ENCODE peak calls at places on chromosomes 11 and 22, in ten cellular contexts. C is H1, W is endothelial cell of umbilical vein, G is body of pancreas, E is esophagus squamous epithelium, Y is ovary, Q is adrenal gland, T is HCT116, N is lower leg skin, M is right lobe of liver. Z is an unnamed sample.

GRCh38 chr11:19768815-19769214 is 56.2 kb downstream of the NAV2 start:
- DNase-seq in T (no peak), C (no peak), W (peak), Q (no peak), N (no peak), E (no peak), G (no peak), Y (no peak), M (no peak), Z (no peak)

GRCh38 chr11:94815705-94816344 is 47.7 kb downstream of the AMOTL1 start:
- DNase-seq in Q (no peak), N (no peak), W (no peak), T (peak), C (no peak), E (no peak), G (no peak), Y (no peak), M (no peak), Z (no peak)

GRCh38 chr11:72821221-72821919 is 7.2 kb downstream of the ATG16L2 start:
- DNase-seq in E (no peak), G (peak), Y (no peak), T (no peak), N (peak), Q (peak), C (peak), W (no peak), M (no peak), Z (no peak)

GRCh38 chr11:105838668-105839403 is 183.2 kb downstream of the MSANTD4 start:
- DNase-seq in C (no peak), M (no peak), N (no peak), W (no peak), T (peak), G (no peak), Y (no peak), Q (no peak), E (no peak), Z (no peak)

GRCh38 chr11:1278766-1279673 is 30.4 kb downstream of the TOLLIP start:
- DNase-seq in G (no peak), Y (no peak), T (no peak), C (no peak), Q (no peak), N (no peak), E (no peak), W (no peak), M (no peak), Z (no peak)

GRCh38 chr11:20367313-20367948 is 3.9 kb downstream of the HTATIP2 start:
- DNase-seq in N (no peak), Q (peak), C (no peak), G (no peak), M (no peak), E (no peak), T (peak), W (peak), Y (peak), Z (no peak)

GRCh38 chr11:116678887-116679286 is 93.9 kb downstream of the BUD13 start:
- DNase-seq in N (no peak), Q (peak), Y (no peak), C (no peak), M (no peak), E (no peak), G (no peak), T (no peak), W (no peak), Z (no peak)

GRCh38 chr11:35412285-35412684 is 7.1 kb downstream of the SLC1A2 start:
- DNase-seq in C (no peak), W (peak), T (no peak), N (no peak), G (no peak), M (no peak), Q (no peak), E (no peak), Y (no peak), Z (no peak)

GRCh38 chr11:112961751-112962747 is 829 bp downstream of the NCAM1 start:
- DNase-seq in G (peak), T (no peak), Y (peak), N (no peak), C (peak), W (peak), E (no peak), Q (peak), M (peak), Z (no peak)

GRCh38 chr11:12134239-12134590 is 23.8 kb downstream of the MICAL2 start:
- DNase-seq in C (no peak), T (no peak), M (peak), E (no peak), W (no peak), G (no peak), Y (no peak), Q (no peak), N (no peak), Z (no peak)

GRCh38 chr11:111120221-111120620 is 125.3 kb upstream of the POU2AF2 start:
- DNase-seq in Q (no peak), N (peak), Y (no peak), T (no peak), W (no peak), G (no peak), E (no peak), M (no peak), C (no peak), Z (no peak)

GRCh38 chr22:47994045-47994444 is 1231.6 kb downstream of the TBC1D22A start:
- DNase-seq in W (no peak), Q (no peak), T (no peak), Y (no peak), G (no peak), N (no peak), M (no peak), C (no peak), E (no peak), Z (no peak)

GRCh38 chr22:42813501-42813900 is 43.6 kb downstream of the ARFGAP3 start:
- DNase-seq in W (no peak), N (peak), Q (peak), G (no peak), C (peak), M (no peak), Y (no peak), T (no peak), E (no peak), Z (no peak)

GRCh38 chr11:79092791-79093313 is 348.0 kb downstream of the TENM4 start:
- DNase-seq in N (no peak), M (no peak), C (no peak), G (no peak), Y (peak), E (no peak), Q (no peak), W (peak), T (peak), Z (no peak)

GRCh38 chr11:66868726-66869291 is 11.9 kb downstream of the LRFN4 start:
- DNase-seq in M (peak), E (peak), Q (no peak), C (peak), G (peak), T (peak), W (no peak), N (no peak), Y (no peak), Z (no peak)

GRCh38 chr11:10118830-10119229 is 175.2 kb downstream of the SBF2 start:
- DNase-seq in Y (no peak), M (no peak), T (no peak), W (peak), G (no peak), Q (no peak), E (no peak), C (no peak), N (no peak), Z (no peak)

GRCh38 chr22:28091486-28091885 is 172.4 kb upstream of the PITPNB start:
- DNase-seq in E (no peak), C (no peak), N (no peak), Q (no peak), Y (no peak), M (no peak), G (no peak), W (no peak), T (no peak), Z (peak)

GRCh38 chr11:106619320-106619990 is 398.8 kb downstream of the GUCY1A2 start:
- DNase-seq in Q (no peak), G (no peak), W (no peak), N (no peak), M (no peak), T (no peak), E (no peak), C (no peak), Y (no peak), Z (no peak)

GRCh38 chr11:2443881-2444300 is 423 bp downstream of the TRPM5 start:
- DNase-seq in G (peak), E (no peak), Q (no peak), T (no peak), C (no peak), N (no peak), Y (no peak), W (no peak), M (no peak), Z (no peak)

GRCh38 chr11:33808228-33808828 is 34.0 kb upstream of the FBXO3 start:
- DNase-seq in G (peak), Q (peak), Y (peak), W (peak), E (no peak), M (peak), C (peak), N (peak), T (peak), Z (no peak)

GRCh38 chr11:100152751-100153150 is 534.3 kb upstream of the ARHGAP42 start:
- DNase-seq in C (no peak), E (no peak), M (no peak), Q (no peak), N (no peak), Y (no peak), W (no peak), G (no peak), T (no peak), Z (no peak)

GRCh38 chr11:132402056-132402684 is 1031.8 kb downstream of the NTM start:
- DNase-seq in G (peak), C (peak), M (peak), W (no peak), T (no peak), N (no peak), Q (peak), Y (no peak), E (no peak), Z (peak)

GRCh38 chr11:313304-313786 is 495 bp upstream of the IFITM1 start:
- DNase-seq in W (no peak), E (no peak), Q (no peak), C (peak), N (no peak), G (no peak), T (no peak), Y (no peak), M (no peak), Z (no peak)

GRCh38 chr11:46188017-46188416 is 66.8 kb upstream of the PHF21A start:
- DNase-seq in N (no peak), G (no peak), E (no peak), Q (no peak), Y (no peak), W (no peak), C (no peak), M (no peak), T (no peak), Z (no peak)

GRCh38 chr11:27971256-27971655 is 136.7 kb downstream of the KIF18A start:
- DNase-seq in C (no peak), W (no peak), N (no peak), E (no peak), M (no peak), Q (no peak), Y (no peak), G (no peak), T (no peak), Z (no peak)

GRCh38 chr11:109733245-109733644 is 311.3 kb downstream of the C11orf87 start:
- DNase-seq in M (no peak), N (no peak), Q (no peak), Y (no peak), G (no peak), C (no peak), T (no peak), W (no peak), E (no peak), Z (no peak)

GRCh38 chr11:96869207-96869606 is 479.4 kb downstream of the JRKL start:
- DNase-seq in T (no peak), C (no peak), M (no peak), W (no peak), Y (no peak), E (no peak), N (no peak), G (no peak), Q (peak), Z (no peak)

GRCh38 chr11:75485742-75486141 is 40.0 kb downstream of the GDPD5 start:
- DNase-seq in G (no peak), N (no peak), C (no peak), Y (no peak), E (no peak), T (no peak), Q (no peak), W (no peak), M (no peak), Z (no peak)

GRCh38 chr22:32080904-32081303 is 37.8 kb downstream of the SLC5A1 start:
- DNase-seq in C (no peak), Y (no peak), M (no peak), W (peak), E (no peak), N (no peak), Q (peak), G (peak), T (peak), Z (peak)

GRCh38 chr11:65771589-65772112 is 9.1 kb downstream of the AP5B1 start:
- DNase-seq in W (no peak), N (peak), Y (no peak), M (no peak), T (no peak), Q (no peak), C (no peak), E (no peak), G (no peak), Z (peak)

GRCh38 chr11:65774525-65775306 is 6.1 kb downstream of the AP5B1 start:
- DNase-seq in N (peak), C (no peak), E (no peak), T (no peak), Q (peak), Y (no peak), M (no peak), G (peak), W (no peak), Z (peak)

GRCh38 chr11:65776196-65776595 is 4.6 kb downstream of the AP5B1 start:
- DNase-seq in C (no peak), Y (no peak), N (peak), G (peak), W (no peak), M (peak), T (no peak), E (no peak), Q (peak), Z (peak)

GRCh38 chr11:65776710-65777141 is 4.0 kb downstream of the AP5B1 start:
- DNase-seq in Y (no peak), G (peak), W (no peak), M (no peak), N (peak), C (no peak), E (no peak), T (no peak), Q (peak), Z (peak)

GRCh38 chr11:65773784-65774411 is 6.9 kb downstream of the AP5B1 start:
- DNase-seq in Q (peak), G (no peak), W (no peak), E (no peak), Y (no peak), C (no peak), M (no peak), N (peak), T (no peak), Z (peak)
- TF ChIP-seq POLR2A in Q (no peak), G (no peak), W (no peak), E (no peak), Y (no peak), C (no peak), M (no peak), N (no peak), T (no peak), Z (no peak)

GRCh38 chr22:19173047-19174035 is 5.2 kb downstream of the SLC25A1 start:
- DNase-seq in M (no peak), N (no peak), Y (no peak), C (no peak), E (no peak), Q (no peak), W (no peak), G (no peak), T (no peak), Z (no peak)
- TF ChIP-seq POLR2A in M (no peak), N (no peak), Y (no peak), C (no peak), E (no peak), Q (no peak), W (no peak), G (no peak), T (no peak), Z (no peak)

GRCh38 chr11:122705396-122705795 is 49.9 kb downstream of the UBASH3B start:
- DNase-seq in M (no peak), G (no peak), T (no peak), Q (no peak), E (no peak), Y (no peak), W (no peak), C (no peak), N (no peak), Z (no peak)
- TF ChIP-seq POLR2A in M (no peak), G (no peak), T (no peak), Q (no peak), E (no peak), Y (no peak), W (no peak), C (no peak), N (no peak), Z (no peak)

GRCh38 chr22:37126882-37127281 is 17.4 kb upstream of the TMPRSS6 start:
- DNase-seq in N (no peak), W (no peak), G (no peak), M (peak), Y (no peak), T (no peak), C (peak), E (no peak), Q (no peak), Z (no peak)
- TF ChIP-seq POLR2A in N (no peak), W (no peak), G (no peak), M (no peak), Y (no peak), T (no peak), C (no peak), E (no peak), Q (no peak), Z (no peak)

GRCh38 chr22:38202437-38203089 is 769 bp downstream of the MAFF start:
- DNase-seq in Y (peak), N (peak), G (peak), W (peak), M (peak), E (peak), C (peak), T (no peak), Q (peak), Z (no peak)
- TF ChIP-seq POLR2A in Y (peak), N (no peak), G (no peak), W (no peak), M (no peak), E (no peak), C (no peak), T (no peak), Q (no peak), Z (no peak)

GRCh38 chr11:129999407-129999806 is 3.2 kb downstream of the PRDM10 start:
- DNase-seq in Y (no peak), M (no peak), G (no peak), T (no peak), Q (no peak), C (no peak), E (no peak), N (no peak), W (no peak), Z (no peak)
- TF ChIP-seq POLR2A in Y (no peak), M (peak), G (no peak), T (no peak), Q (no peak), C (no peak), E (no peak), N (no peak), W (no peak), Z (no peak)

GRCh38 chr22:45210577-45211431 is 29.9 kb downstream of the KIAA0930 start:
- DNase-seq in T (no peak), W (no peak), N (no peak), C (no peak), E (no peak), Q (no peak), Y (no peak), G (no peak), M (peak), Z (no peak)

GRCh38 chr22:45211435-45211834 is 29.3 kb downstream of the KIAA0930 start:
- DNase-seq in Q (no peak), C (no peak), G (no peak), W (no peak), Y (no peak), T (no peak), M (no peak), N (no peak), E (no peak), Z (no peak)

GRCh38 chr22:45212306-45212709 is 28.4 kb downstream of the KIAA0930 start:
- DNase-seq in M (peak), E (no peak), G (peak), T (no peak), C (no peak), N (peak), Y (peak), Q (peak), W (peak), Z (no peak)

GRCh38 chr22:45211848-45212247 is 28.8 kb downstream of the KIAA0930 start:
- DNase-seq in C (no peak), Q (no peak), Y (no peak), N (no peak), W (no peak), M (peak), T (no peak), G (no peak), E (no peak), Z (no peak)

GRCh38 chr22:45212992-45213751 is 27.5 kb downstream of the KIAA0930 start:
- DNase-seq in C (no peak), E (no peak), N (no peak), M (peak), Y (peak), Q (peak), W (no peak), G (no peak), T (no peak), Z (no peak)
- TF ChIP-seq POLR2A in C (no peak), E (no peak), N (no peak), M (no peak), Y (no peak), Q (no peak), W (no peak), G (no peak), T (no peak), Z (no peak)

Z was measured in esophagus muscularis mucosa.